ENCODE peak calls at places on chromosomes 7 and 10, in seven cellular contexts. A is HepG2, L is heart left ventricle, K is IMR-90, V is HCT116, E is AG04450, P is neural progenitor cell. D is an unnamed sample.

GRCh38 chr10:79211616-79212015 is 135.7 kb upstream of the PPIF start:
- DNase-seq in A (no peak), L (no peak), K (no peak), V (no peak), E (no peak), P (no peak), D (no peak)

GRCh38 chr7:151273646-151274375 is 25.3 kb upstream of the SMARCD3 start:
- DNase-seq in A (no peak), L (no peak), K (no peak), V (no peak), E (no peak), P (no peak), D (no peak)

GRCh38 chr10:44752451-44753441 is 158.4 kb upstream of the TMEM72 start:
- DNase-seq in A (no peak), L (no peak), K (peak), V (no peak), E (peak), P (no peak), D (no peak)

GRCh38 chr10:972763-973162 is 15.5 kb upstream of the GTPBP4 start:
- DNase-seq in A (no peak), L (no peak), K (no peak), V (no peak), E (no peak), P (no peak), D (no peak)

GRCh38 chr7:106779877-106780276 is 85.2 kb upstream of the PIK3CG start:
- DNase-seq in A (peak), L (no peak), K (no peak), V (peak), E (no peak), P (peak), D (peak)

GRCh38 chr10:75565286-75566251 is 134.1 kb downstream of the LRMDA start:
- DNase-seq in A (peak), L (no peak), K (no peak), V (no peak), E (no peak), P (no peak), D (no peak)

GRCh38 chr7:68334613-68335303 is 1263.5 kb upstream of the AUTS2 start:
- DNase-seq in A (no peak), L (no peak), K (no peak), V (no peak), E (no peak), P (peak), D (no peak)

GRCh38 chr7:113119429-113119828 is 1.1 kb upstream of the SMIM30 start:
- DNase-seq in A (no peak), L (no peak), K (no peak), V (no peak), E (no peak), P (no peak), D (no peak)

GRCh38 chr10:8365935-8366911 is 311.7 kb downstream of the GATA3 start:
- DNase-seq in A (peak), L (no peak), K (peak), V (no peak), E (no peak), P (no peak), D (no peak)

GRCh38 chr10:93403152-93403551 is 79.0 kb downstream of the MYOF start:
- DNase-seq in A (no peak), L (no peak), K (no peak), V (no peak), E (no peak), P (no peak), D (no peak)

GRCh38 chr10:93402192-93402591 is 79.9 kb downstream of the MYOF start:
- DNase-seq in A (no peak), L (no peak), K (no peak), V (no peak), E (no peak), P (no peak), D (no peak)

GRCh38 chr10:93406367-93407145 is 75.6 kb downstream of the MYOF start:
- DNase-seq in A (no peak), L (no peak), K (peak), V (no peak), E (no peak), P (no peak), D (no peak)

GRCh38 chr10:93408788-93409187 is 73.3 kb downstream of the MYOF start:
- DNase-seq in A (peak), L (no peak), K (no peak), V (no peak), E (no peak), P (no peak), D (no peak)

DNA sequence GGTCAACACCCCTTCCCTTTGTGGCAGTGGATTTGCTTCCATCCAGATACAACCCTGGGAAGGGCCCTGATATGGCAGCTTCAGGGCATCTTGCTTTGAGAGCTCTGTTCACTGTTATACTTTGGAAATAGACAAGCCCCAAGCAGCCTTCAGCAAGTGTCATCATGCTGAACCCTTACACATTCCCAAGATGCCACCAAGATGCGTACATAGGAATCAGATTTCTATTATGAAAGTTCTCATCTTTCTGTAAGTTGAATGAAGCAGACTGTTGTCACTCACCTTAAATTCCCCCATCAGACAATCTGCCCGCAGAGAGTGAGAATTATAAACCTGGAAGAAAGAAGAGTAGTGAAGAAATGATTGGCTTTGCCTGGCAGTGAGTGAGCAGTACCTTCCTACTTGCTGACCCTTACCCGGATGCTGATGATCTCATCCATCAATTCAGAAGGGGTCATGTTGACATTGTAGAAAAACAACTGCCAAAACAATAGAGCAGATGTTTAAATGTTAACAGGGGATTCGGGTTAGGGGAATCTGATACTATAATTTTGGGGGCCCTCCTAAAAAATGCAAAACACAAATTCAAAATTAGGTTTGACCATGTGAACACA is 78.3 kb downstream of the MYOF start:
- DNase-seq in A (no peak), L (no peak), K (no peak), V (no peak), E (no peak), P (no peak), D (no peak)
- H3K27ac ChIP-seq in A (no peak), L (no peak), K (peak), V (no peak), E (no peak), P (no peak), D (no peak)

GRCh38 chr10:3622845-3623621 is 162.0 kb downstream of the KLF6 start:
- DNase-seq in A (no peak), L (no peak), K (peak), V (no peak), E (no peak), P (no peak), D (no peak)
- H3K27ac ChIP-seq in A (no peak), L (peak), K (peak), V (no peak), E (peak), P (no peak), D (no peak)

GRCh38 chr7:102451371-102452054 is 13.2 kb downstream of the ALKBH4 start:
- DNase-seq in A (peak), L (no peak), K (no peak), V (no peak), E (no peak), P (peak), D (no peak)

GRCh38 chr7:102454423-102454822 is 10.2 kb downstream of the ALKBH4 start:
- DNase-seq in A (no peak), L (no peak), K (no peak), V (no peak), E (no peak), P (no peak), D (no peak)

GRCh38 chr7:102455596-102455995 is 9.1 kb downstream of the ALKBH4 start:
- DNase-seq in A (no peak), L (no peak), K (no peak), V (no peak), E (no peak), P (no peak), D (no peak)

GRCh38 chr7:102452451-102452850 is 12.2 kb downstream of the ALKBH4 start:
- DNase-seq in A (no peak), L (no peak), K (no peak), V (no peak), E (no peak), P (no peak), D (no peak)

DNA sequence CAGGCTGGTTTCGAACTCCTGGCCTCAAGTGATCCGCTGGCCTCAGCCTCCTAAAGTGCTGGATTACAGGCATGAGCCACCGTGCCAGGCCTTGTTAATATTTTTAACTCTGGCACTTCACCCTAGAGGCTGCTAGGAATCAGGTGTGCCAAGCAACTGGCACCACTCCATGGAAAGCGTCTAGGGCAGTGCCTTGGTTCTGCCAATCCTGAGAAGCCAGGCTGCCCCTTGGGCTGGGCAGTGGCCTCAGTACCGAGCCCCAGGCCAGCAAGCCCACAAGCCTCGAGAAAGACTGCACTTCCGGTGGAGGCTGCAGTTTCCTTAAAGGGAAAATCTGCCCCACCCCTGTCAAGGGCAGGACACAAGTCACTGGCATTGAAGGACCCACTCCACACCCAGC is 11.3 kb downstream of the ALKBH4 start:
- DNase-seq in A (no peak), L (no peak), K (no peak), V (no peak), E (no peak), P (no peak), D (no peak)
- H3K27ac ChIP-seq in A (no peak), L (no peak), K (no peak), V (no peak), E (no peak), P (no peak), D (no peak)

DNA sequence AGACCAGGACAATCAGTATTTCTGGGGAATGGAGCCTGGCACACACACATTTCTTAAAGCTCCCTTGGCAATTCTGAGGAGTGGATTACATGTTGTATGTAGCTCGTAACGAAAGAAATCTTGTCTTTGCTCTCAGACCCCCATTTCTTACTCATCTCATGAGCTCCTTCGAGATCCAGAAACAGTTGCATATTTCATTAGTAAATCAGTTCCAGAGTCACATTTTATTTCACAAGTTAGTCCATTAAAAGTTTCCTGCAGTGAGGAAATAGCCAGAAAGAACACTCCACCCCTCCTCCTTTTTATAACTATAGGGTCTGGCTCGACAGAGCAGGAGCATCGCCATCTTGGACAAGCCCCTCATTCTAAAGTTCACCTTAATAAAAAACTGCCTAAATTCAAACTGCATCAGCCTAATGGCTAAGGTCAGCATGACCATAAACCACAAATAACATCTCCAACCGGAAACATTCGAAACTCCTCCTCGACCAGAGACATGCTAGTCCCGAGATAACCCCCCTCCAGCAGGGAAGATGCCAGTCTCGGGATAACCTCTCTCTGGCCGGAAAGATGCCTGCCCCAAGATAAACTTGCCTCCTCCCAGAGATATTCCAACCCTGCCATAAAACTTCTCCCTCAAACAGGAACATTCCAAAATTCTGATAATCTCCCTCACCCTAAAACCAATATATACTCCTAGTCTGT is 7.4 kb downstream of the EGFR start:
- DNase-seq in A (no peak), L (no peak), K (no peak), V (no peak), E (no peak), P (no peak), D (no peak)
- H3K27ac ChIP-seq in A (no peak), L (no peak), K (peak), V (no peak), E (no peak), P (no peak), D (no peak)

D was measured in right lobe of liver.